ENCODE peak calls at places on chromosome 9, in five cellular contexts. D, Y, B, L and N are unnamed samples. For H3K9me3, the result is how much of the 10 kb centered on the place peaks cover.

GRCh38 chr9:81317223-81317622 is 372.1 kb downstream of the TLE1 start:
- DNase-seq in D (no peak), Y (no peak), B (no peak), L (no peak), N (no peak)

GRCh38 chr9:110744753-110745522 is 76.3 kb downstream of the MUSK start:
- DNase-seq in D (peak), Y (no peak), B (peak), L (peak), N (peak)

GRCh38 chr9:130860458-130861316 is 25.6 kb downstream of the ABL1 start:
- DNase-seq in D (no peak), Y (peak), B (peak), L (peak), N (peak)

GRCh38 chr9:131608469-131609115 is 63.3 kb downstream of the PRRT1B start:
- DNase-seq in D (peak), Y (peak), B (peak), L (no peak), N (peak)

GRCh38 chr9:112145886-112146285 is 29.2 kb downstream of the SUSD1 start:
- DNase-seq in D (no peak), Y (no peak), B (no peak), L (no peak), N (no peak)

GRCh38 chr9:126647585-126648110 is 33.9 kb downstream of the LMX1B start:
- DNase-seq in D (no peak), Y (no peak), B (no peak), L (no peak), N (no peak)

GRCh38 chr9:69086769-69087168 is 51.2 kb downstream of the FXN start:
- DNase-seq in D (no peak), Y (no peak), B (peak), L (no peak), N (no peak)

GRCh38 chr9:4985376-4986266 is 549 bp downstream of the JAK2 start:
- DNase-seq in D (no peak), Y (peak), B (peak), L (peak), N (no peak)

GRCh38 chr9:109409998-109410397 is 88.1 kb downstream of the PTPN3 start:
- DNase-seq in D (no peak), Y (no peak), B (no peak), L (no peak), N (no peak)

GRCh38 chr9:87590996-87591395 is 93.3 kb downstream of the DAPK1 start:
- DNase-seq in D (no peak), Y (no peak), B (no peak), L (no peak), N (no peak)

GRCh38 chr9:34655394-34655793 is 3.4 kb downstream of the IL11RA start:
- DNase-seq in D (no peak), Y (no peak), B (no peak), L (no peak), N (no peak)

GRCh38 chr9:126833710-126834345 is 26.6 kb upstream of the ZBTB34 start:
- DNase-seq in D (no peak), Y (no peak), B (no peak), L (no peak), N (no peak)

GRCh38 chr9:28927711-28928110 is 1354.4 kb upstream of the C9orf72 start:
- DNase-seq in D (peak), Y (no peak), B (no peak), L (no peak), N (no peak)

GRCh38 chr9:72896439-72896838 is 56.4 kb downstream of the ALDH1A1 start:
- DNase-seq in D (no peak), Y (no peak), B (no peak), L (no peak), N (no peak)

GRCh38 chr9:78235296-78235770 is 542 bp upstream of the CEP78 start:
- DNase-seq in D (peak), Y (no peak), B (peak), L (no peak), N (no peak)

GRCh38 chr9:102206432-102206831 is 468.0 kb upstream of the GRIN3A start:
- DNase-seq in D (no peak), Y (no peak), B (no peak), L (no peak), N (no peak)

GRCh38 chr9:102205251-102205650 is 466.8 kb upstream of the GRIN3A start:
- DNase-seq in D (no peak), Y (no peak), B (no peak), L (no peak), N (no peak)
- H3K9me3 ChIP-seq in D (under half), Y (under half), B (under half), L (under half), N (under half)

GRCh38 chr9:79580065-79580464 is 8.3 kb downstream of the TLE4 start:
- DNase-seq in D (no peak), Y (no peak), B (no peak), L (no peak), N (no peak)
- H3K4me3 ChIP-seq in D (no peak), Y (no peak), B (no peak), L (no peak), N (no peak)

DNA sequence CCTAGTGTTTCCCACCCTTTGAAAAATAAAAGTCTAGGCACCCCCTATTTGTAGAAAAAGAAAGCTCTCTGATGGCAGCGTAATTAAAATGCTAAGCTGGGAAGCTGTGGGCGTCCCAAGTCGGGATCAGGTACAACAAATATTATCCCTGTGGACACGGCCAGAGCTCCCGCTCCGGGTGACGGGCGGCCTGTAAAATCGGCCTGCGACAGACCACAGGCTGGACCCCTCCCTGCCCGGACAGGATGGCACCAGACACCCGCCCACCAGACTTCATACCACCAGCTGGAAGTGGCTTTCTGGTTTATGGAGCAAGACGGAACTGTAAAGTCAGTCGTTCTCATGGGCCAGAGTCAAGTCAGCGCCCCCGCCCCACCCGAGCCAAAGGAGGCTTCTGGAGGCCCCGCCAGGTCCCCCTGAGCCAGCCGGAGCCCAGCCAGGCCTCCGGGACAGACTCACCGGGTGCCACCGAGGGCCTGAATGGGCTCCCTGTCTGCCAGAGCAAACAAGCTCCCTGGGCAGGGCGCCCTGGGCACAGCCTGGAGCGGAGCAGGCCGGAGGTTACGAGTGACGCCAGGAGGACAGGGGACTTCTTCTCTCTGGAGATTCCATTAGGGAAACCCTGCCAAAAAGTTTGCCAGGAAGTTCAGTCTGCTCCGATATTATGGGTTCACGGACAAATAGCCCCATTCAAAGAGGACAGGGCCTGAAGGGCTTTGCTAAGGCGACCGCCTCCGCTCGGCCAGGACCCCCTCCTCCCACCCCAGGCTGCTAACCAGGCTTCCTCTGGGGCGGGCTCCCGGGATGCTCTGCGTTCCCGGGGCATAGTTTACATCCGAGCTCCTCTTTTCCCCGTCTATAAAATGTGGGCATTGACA is 173.7 kb downstream of the ERCC6L2 start:
- DNase-seq in D (no peak), Y (peak), B (no peak), L (no peak), N (peak)
- H3K27ac ChIP-seq in D (no peak), Y (no peak), B (no peak), L (peak), N (peak)

DNA sequence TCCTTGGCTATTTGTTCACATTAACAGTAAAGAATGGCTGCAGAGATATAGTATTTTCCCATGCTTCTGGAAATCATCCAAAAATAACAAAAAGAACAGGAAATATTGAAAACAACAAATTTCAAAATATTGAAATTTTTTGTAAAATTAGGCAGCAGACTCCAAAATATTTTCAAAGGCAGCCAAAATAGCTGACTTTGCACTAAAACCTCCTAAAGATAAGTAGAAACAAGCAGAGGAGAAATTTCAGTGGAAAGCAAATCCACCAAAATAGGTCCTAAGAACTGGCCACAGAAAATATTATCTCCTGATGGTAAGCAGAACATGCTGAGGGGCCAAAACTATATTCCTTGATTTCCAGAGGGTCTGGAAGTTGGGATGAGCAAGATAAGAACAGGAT is 456.3 kb upstream of the DMAC1 start:
- DNase-seq in D (no peak), Y (no peak), B (no peak), L (no peak), N (no peak)
- H3K9me3 ChIP-seq in D (under half), Y (under half), B (under half), L (under half), N (under half)

GRCh38 chr9:129838707-129839259 is 3.5 kb downstream of the USP20 start:
- DNase-seq in D (no peak), Y (no peak), B (no peak), L (no peak), N (no peak)

GRCh38 chr9:129836342-129837007 is 1.2 kb downstream of the USP20 start:
- DNase-seq in D (peak), Y (no peak), B (no peak), L (no peak), N (no peak)

GRCh38 chr9:129841071-129841470 is 5.8 kb downstream of the USP20 start:
- DNase-seq in D (no peak), Y (no peak), B (no peak), L (no peak), N (no peak)

GRCh38 chr9:129839324-129840023 is 4.2 kb downstream of the USP20 start:
- DNase-seq in D (no peak), Y (no peak), B (no peak), L (no peak), N (no peak)

DNA sequence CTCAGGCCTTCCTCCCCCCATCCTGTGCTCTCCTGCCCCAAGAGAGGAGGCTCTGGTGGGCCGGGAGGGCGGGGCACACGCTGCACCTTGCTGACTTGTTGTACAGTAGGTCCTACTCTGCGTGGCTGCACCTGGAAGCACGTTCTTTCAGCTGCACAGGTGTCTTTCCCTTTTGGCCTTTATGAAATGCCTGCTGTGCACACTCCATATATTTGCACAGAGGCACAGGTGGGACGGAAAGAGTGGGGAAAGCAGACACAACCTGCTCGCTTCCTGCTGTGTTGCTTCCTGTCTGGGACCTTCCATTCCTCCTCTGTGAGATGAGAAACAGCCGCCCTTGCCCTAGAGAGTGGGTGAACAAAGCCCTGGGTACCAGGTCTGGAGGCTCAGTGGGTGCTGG is 4.8 kb downstream of the USP20 start:
- DNase-seq in D (no peak), Y (no peak), B (no peak), L (no peak), N (no peak)
- H3K4me3 ChIP-seq in D (no peak), Y (no peak), B (no peak), L (no peak), N (no peak)

DNA sequence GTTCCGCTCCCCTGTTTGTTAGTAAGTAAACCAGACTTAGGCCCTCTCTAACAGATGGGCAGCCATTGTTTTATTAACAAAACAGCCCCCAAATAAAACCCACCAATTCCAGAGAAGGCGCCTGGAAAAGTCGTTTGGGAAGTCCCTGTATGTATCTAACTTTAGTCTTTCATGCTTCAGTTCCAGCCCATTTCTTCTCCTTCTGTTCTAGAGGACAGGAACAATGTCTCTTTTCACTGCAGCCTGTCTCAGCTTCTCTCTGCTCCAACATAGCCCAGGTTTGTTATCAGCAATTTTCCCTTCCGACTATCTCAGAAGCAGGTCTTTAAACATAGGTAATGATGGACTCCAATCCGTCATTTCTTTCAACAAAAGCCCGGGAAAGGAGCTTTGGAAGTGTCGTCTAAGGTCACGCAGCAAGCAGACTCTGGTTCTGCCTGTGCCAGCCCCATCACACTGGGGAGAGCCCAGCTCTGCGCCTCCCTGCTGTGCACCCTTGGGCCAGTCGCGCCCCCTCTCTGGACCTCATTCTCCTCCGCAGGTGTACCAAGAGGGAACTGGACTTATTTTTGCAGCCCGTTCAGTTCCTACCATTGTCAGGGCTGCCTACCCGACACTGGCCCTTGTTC is 9.6 kb upstream of the AKNA start:
- DNase-seq in D (no peak), Y (no peak), B (no peak), L (no peak), N (no peak)
- H3K27ac ChIP-seq in D (peak), Y (no peak), B (no peak), L (peak), N (peak)

GRCh38 chr9:35835766-35836165 is 6.7 kb downstream of the TMEM8B start:
- DNase-seq in D (no peak), Y (no peak), B (no peak), L (no peak), N (no peak)

GRCh38 chr9:35835216-35835604 is 6.2 kb downstream of the TMEM8B start:
- DNase-seq in D (no peak), Y (no peak), B (no peak), L (peak), N (no peak)

GRCh38 chr9:35834260-35835215 is 5.5 kb downstream of the TMEM8B start:
- DNase-seq in D (no peak), Y (no peak), B (no peak), L (peak), N (no peak)

GRCh38 chr9:35839926-35840325 is 10.9 kb downstream of the TMEM8B start:
- DNase-seq in D (no peak), Y (no peak), B (no peak), L (no peak), N (no peak)

DNA sequence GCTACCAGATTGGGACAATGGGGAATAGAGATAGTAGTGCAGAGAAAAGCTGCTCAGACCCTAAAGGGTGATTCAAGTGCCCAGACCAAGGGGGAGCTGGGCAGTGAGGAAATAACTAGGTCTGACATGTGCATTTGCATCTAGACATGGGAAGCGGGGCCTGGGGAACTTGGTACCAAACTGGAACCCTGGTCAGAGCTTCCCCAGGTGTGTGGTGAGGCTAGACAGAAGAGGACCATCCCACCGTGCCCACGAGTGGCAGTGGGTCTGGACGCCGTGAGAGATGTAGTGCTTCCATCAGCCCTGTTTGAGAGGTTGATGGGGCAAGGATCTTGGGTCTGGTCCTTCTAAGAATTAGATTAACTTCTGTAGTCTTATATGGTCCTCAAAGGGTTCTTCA is 7.6 kb downstream of the TMEM8B start:
- DNase-seq in D (no peak), Y (no peak), B (no peak), L (no peak), N (no peak)
- H3K9me3 ChIP-seq in D (under half), Y (under half), B (under half), L (under half), N (under half)